ENCODE peak calls at places on chromosome 14, in ten cellular contexts. One of them, this sample, is unnamed.

GRCh38 chr14:89384023-89384422 is 33.0 kb downstream of the FOXN3 start:
- DNase-seq in A549: no peak
- DNase-seq in GM20000: peak
- DNase-seq in left ventricle myocardium inferior: no peak
- DNase-seq in brain microvascular endothelial cell: no peak
- DNase-seq in heart right ventricle: no peak
- DNase-seq in tibial artery: no peak
- DNase-seq in endothelial cell: no peak
- DNase-seq in activated B cell treated with CpG ODN at 0.5 μM for 24 hours: peak
- DNase-seq in MCF 10A: no peak
- DNase-seq in this sample: no peak

GRCh38 chr14:27506272-27506671 is 908.4 kb upstream of the NOVA1 start:
- DNase-seq in A549: no peak
- DNase-seq in GM20000: no peak
- DNase-seq in left ventricle myocardium inferior: no peak
- DNase-seq in brain microvascular endothelial cell: no peak
- DNase-seq in heart right ventricle: no peak
- DNase-seq in tibial artery: no peak
- DNase-seq in endothelial cell: no peak
- DNase-seq in activated B cell treated with CpG ODN at 0.5 μM for 24 hours: no peak
- DNase-seq in MCF 10A: no peak
- DNase-seq in this sample: no peak

GRCh38 chr14:90644882-90645281 is 171.3 kb downstream of the TTC7B start:
- DNase-seq in A549: no peak
- DNase-seq in GM20000: no peak
- DNase-seq in left ventricle myocardium inferior: peak
- DNase-seq in brain microvascular endothelial cell: no peak
- DNase-seq in heart right ventricle: no peak
- DNase-seq in tibial artery: no peak
- DNase-seq in endothelial cell: no peak
- DNase-seq in activated B cell treated with CpG ODN at 0.5 μM for 24 hours: no peak
- DNase-seq in MCF 10A: peak
- DNase-seq in this sample: no peak

GRCh38 chr14:75982724-75983358 is 1.0 kb upstream of the TGFB3 start:
- DNase-seq in A549: peak
- DNase-seq in GM20000: no peak
- DNase-seq in left ventricle myocardium inferior: peak
- DNase-seq in brain microvascular endothelial cell: peak
- DNase-seq in heart right ventricle: peak
- DNase-seq in tibial artery: peak
- DNase-seq in endothelial cell: no peak
- DNase-seq in activated B cell treated with CpG ODN at 0.5 μM for 24 hours: no peak
- DNase-seq in MCF 10A: peak
- DNase-seq in this sample: peak

GRCh38 chr14:80926706-80927384 is 14.7 kb downstream of the CEP128 start:
- DNase-seq in A549: no peak
- DNase-seq in GM20000: no peak
- DNase-seq in left ventricle myocardium inferior: no peak
- DNase-seq in brain microvascular endothelial cell: peak
- DNase-seq in heart right ventricle: peak
- DNase-seq in tibial artery: no peak
- DNase-seq in endothelial cell: no peak
- DNase-seq in activated B cell treated with CpG ODN at 0.5 μM for 24 hours: no peak
- DNase-seq in MCF 10A: no peak
- DNase-seq in this sample: no peak

GRCh38 chr14:104433401-104434213 is 146.0 kb upstream of the C14orf180 start:
- DNase-seq in A549: no peak
- DNase-seq in GM20000: peak
- DNase-seq in left ventricle myocardium inferior: no peak
- DNase-seq in brain microvascular endothelial cell: no peak
- DNase-seq in heart right ventricle: no peak
- DNase-seq in tibial artery: peak
- DNase-seq in endothelial cell: no peak
- DNase-seq in activated B cell treated with CpG ODN at 0.5 μM for 24 hours: no peak
- DNase-seq in MCF 10A: no peak
- DNase-seq in this sample: no peak

GRCh38 chr14:28382460-28383220 is 383.9 kb upstream of the FOXG1 start:
- DNase-seq in A549: peak
- DNase-seq in GM20000: no peak
- DNase-seq in left ventricle myocardium inferior: no peak
- DNase-seq in brain microvascular endothelial cell: peak
- DNase-seq in heart right ventricle: no peak
- DNase-seq in tibial artery: no peak
- DNase-seq in endothelial cell: no peak
- DNase-seq in activated B cell treated with CpG ODN at 0.5 μM for 24 hours: no peak
- DNase-seq in MCF 10A: peak
- DNase-seq in this sample: peak

GRCh38 chr14:97977711-97978261 is 1180.6 kb downstream of the VRK1 start:
- DNase-seq in A549: no peak
- DNase-seq in GM20000: no peak
- DNase-seq in left ventricle myocardium inferior: peak
- DNase-seq in brain microvascular endothelial cell: no peak
- DNase-seq in heart right ventricle: peak
- DNase-seq in tibial artery: peak
- DNase-seq in endothelial cell: no peak
- DNase-seq in activated B cell treated with CpG ODN at 0.5 μM for 24 hours: no peak
- DNase-seq in MCF 10A: peak
- DNase-seq in this sample: peak

DNA sequence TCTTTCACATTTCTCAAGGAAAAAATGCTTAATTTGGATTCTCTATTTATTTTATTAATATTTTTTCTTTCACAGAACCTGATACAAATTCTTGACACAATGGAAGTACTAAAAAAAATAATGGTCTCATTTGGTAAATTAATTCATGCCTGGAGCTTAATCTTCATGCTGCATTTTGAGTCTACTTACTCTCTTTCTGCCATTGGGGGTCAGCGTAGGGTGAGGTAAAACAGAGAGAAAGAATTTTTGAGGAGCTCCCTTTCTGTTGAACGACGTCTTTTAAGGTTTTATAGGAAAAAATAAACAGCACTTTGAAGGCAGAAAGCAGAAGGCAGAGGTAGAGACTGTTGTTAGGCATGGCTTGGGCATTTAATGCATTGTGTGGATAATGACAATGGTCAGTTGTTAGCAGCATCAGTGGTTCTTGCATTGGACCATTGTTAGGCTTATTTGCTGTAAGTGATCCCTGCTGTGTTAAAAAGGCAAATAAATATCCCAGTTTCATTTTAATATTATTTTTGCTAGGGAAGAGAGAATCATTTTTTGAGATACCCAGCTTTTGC is 557.2 kb upstream of the STXBP6 start:
- DNase-seq in A549: no peak
- DNase-seq in GM20000: no peak
- DNase-seq in left ventricle myocardium inferior: no peak
- DNase-seq in brain microvascular endothelial cell: no peak
- DNase-seq in heart right ventricle: no peak
- DNase-seq in tibial artery: no peak
- DNase-seq in endothelial cell: no peak
- DNase-seq in activated B cell treated with CpG ODN at 0.5 μM for 24 hours: no peak
- DNase-seq in MCF 10A: no peak
- DNase-seq in this sample: no peak
- TF ChIP-seq CTCF in A549: no peak
- TF ChIP-seq CTCF in GM20000: no peak
- TF ChIP-seq CTCF in left ventricle myocardium inferior: no peak
- TF ChIP-seq CTCF in brain microvascular endothelial cell: no peak
- TF ChIP-seq CTCF in heart right ventricle: no peak
- TF ChIP-seq CTCF in tibial artery: no peak
- TF ChIP-seq CTCF in endothelial cell: no peak
- TF ChIP-seq CTCF in activated B cell treated with CpG ODN at 0.5 μM for 24 hours: no peak
- TF ChIP-seq CTCF in MCF 10A: no peak
- TF ChIP-seq CTCF in this sample: no peak

GRCh38 chr14:61860294-61860918 is 98.2 kb downstream of the SNAPC1 start:
- DNase-seq in A549: peak
- DNase-seq in GM20000: peak
- DNase-seq in left ventricle myocardium inferior: peak
- DNase-seq in brain microvascular endothelial cell: peak
- DNase-seq in heart right ventricle: peak
- DNase-seq in tibial artery: no peak
- DNase-seq in endothelial cell: peak
- DNase-seq in activated B cell treated with CpG ODN at 0.5 μM for 24 hours: peak
- DNase-seq in MCF 10A: peak
- DNase-seq in this sample: peak
- TF ChIP-seq CTCF in A549: peak
- TF ChIP-seq CTCF in GM20000: peak
- TF ChIP-seq CTCF in left ventricle myocardium inferior: peak
- TF ChIP-seq CTCF in brain microvascular endothelial cell: peak
- TF ChIP-seq CTCF in heart right ventricle: peak
- TF ChIP-seq CTCF in tibial artery: peak
- TF ChIP-seq CTCF in endothelial cell: peak
- TF ChIP-seq CTCF in activated B cell treated with CpG ODN at 0.5 μM for 24 hours: peak
- TF ChIP-seq CTCF in MCF 10A: peak
- TF ChIP-seq CTCF in this sample: peak

GRCh38 chr14:92692822-92693226 is 55.6 kb downstream of the LGMN start:
- DNase-seq in A549: peak
- DNase-seq in GM20000: no peak
- DNase-seq in left ventricle myocardium inferior: peak
- DNase-seq in brain microvascular endothelial cell: no peak
- DNase-seq in heart right ventricle: peak
- DNase-seq in tibial artery: peak
- DNase-seq in endothelial cell: no peak
- DNase-seq in activated B cell treated with CpG ODN at 0.5 μM for 24 hours: no peak
- DNase-seq in MCF 10A: peak
- DNase-seq in this sample: no peak

GRCh38 chr14:92686763-92687427 is 61.5 kb downstream of the LGMN start:
- DNase-seq in A549: peak
- DNase-seq in GM20000: peak
- DNase-seq in left ventricle myocardium inferior: peak
- DNase-seq in brain microvascular endothelial cell: peak
- DNase-seq in heart right ventricle: peak
- DNase-seq in tibial artery: peak
- DNase-seq in endothelial cell: peak
- DNase-seq in activated B cell treated with CpG ODN at 0.5 μM for 24 hours: peak
- DNase-seq in MCF 10A: peak
- DNase-seq in this sample: peak

GRCh38 chr14:92688434-92689375 is 59.7 kb downstream of the LGMN start:
- DNase-seq in A549: no peak
- DNase-seq in GM20000: no peak
- DNase-seq in left ventricle myocardium inferior: no peak
- DNase-seq in brain microvascular endothelial cell: no peak
- DNase-seq in heart right ventricle: no peak
- DNase-seq in tibial artery: no peak
- DNase-seq in endothelial cell: no peak
- DNase-seq in activated B cell treated with CpG ODN at 0.5 μM for 24 hours: no peak
- DNase-seq in MCF 10A: no peak
- DNase-seq in this sample: no peak

GRCh38 chr14:92687681-92688433 is 60.6 kb downstream of the LGMN start:
- DNase-seq in A549: no peak
- DNase-seq in GM20000: peak
- DNase-seq in left ventricle myocardium inferior: no peak
- DNase-seq in brain microvascular endothelial cell: no peak
- DNase-seq in heart right ventricle: peak
- DNase-seq in tibial artery: peak
- DNase-seq in endothelial cell: peak
- DNase-seq in activated B cell treated with CpG ODN at 0.5 μM for 24 hours: no peak
- DNase-seq in MCF 10A: no peak
- DNase-seq in this sample: no peak

GRCh38 chr14:92690171-92691011 is 58.0 kb downstream of the LGMN start:
- DNase-seq in A549: peak
- DNase-seq in GM20000: peak
- DNase-seq in left ventricle myocardium inferior: no peak
- DNase-seq in brain microvascular endothelial cell: peak
- DNase-seq in heart right ventricle: peak
- DNase-seq in tibial artery: no peak
- DNase-seq in endothelial cell: peak
- DNase-seq in activated B cell treated with CpG ODN at 0.5 μM for 24 hours: no peak
- DNase-seq in MCF 10A: peak
- DNase-seq in this sample: peak
- TF ChIP-seq CTCF in A549: peak
- TF ChIP-seq CTCF in GM20000: peak
- TF ChIP-seq CTCF in left ventricle myocardium inferior: peak
- TF ChIP-seq CTCF in brain microvascular endothelial cell: peak
- TF ChIP-seq CTCF in heart right ventricle: peak
- TF ChIP-seq CTCF in tibial artery: no peak
- TF ChIP-seq CTCF in endothelial cell: peak
- TF ChIP-seq CTCF in activated B cell treated with CpG ODN at 0.5 μM for 24 hours: no peak
- TF ChIP-seq CTCF in MCF 10A: peak
- TF ChIP-seq CTCF in this sample: peak

GRCh38 chr14:70789961-70790360 is 19.4 kb downstream of the MAP3K9 start:
- DNase-seq in A549: no peak
- DNase-seq in GM20000: no peak
- DNase-seq in left ventricle myocardium inferior: no peak
- DNase-seq in brain microvascular endothelial cell: no peak
- DNase-seq in heart right ventricle: no peak
- DNase-seq in tibial artery: no peak
- DNase-seq in endothelial cell: no peak
- DNase-seq in activated B cell treated with CpG ODN at 0.5 μM for 24 hours: no peak
- DNase-seq in MCF 10A: no peak
- DNase-seq in this sample: no peak

GRCh38 chr14:70792939-70793338 is 16.4 kb downstream of the MAP3K9 start:
- DNase-seq in A549: no peak
- DNase-seq in GM20000: no peak
- DNase-seq in left ventricle myocardium inferior: no peak
- DNase-seq in brain microvascular endothelial cell: no peak
- DNase-seq in heart right ventricle: no peak
- DNase-seq in tibial artery: no peak
- DNase-seq in endothelial cell: no peak
- DNase-seq in activated B cell treated with CpG ODN at 0.5 μM for 24 hours: no peak
- DNase-seq in MCF 10A: no peak
- DNase-seq in this sample: no peak

GRCh38 chr14:70789361-70789760 is 20.0 kb downstream of the MAP3K9 start:
- DNase-seq in A549: no peak
- DNase-seq in GM20000: no peak
- DNase-seq in left ventricle myocardium inferior: no peak
- DNase-seq in brain microvascular endothelial cell: peak
- DNase-seq in heart right ventricle: no peak
- DNase-seq in tibial artery: no peak
- DNase-seq in endothelial cell: no peak
- DNase-seq in activated B cell treated with CpG ODN at 0.5 μM for 24 hours: no peak
- DNase-seq in MCF 10A: peak
- DNase-seq in this sample: no peak

GRCh38 chr14:70793637-70794036 is 15.7 kb downstream of the MAP3K9 start:
- DNase-seq in A549: no peak
- DNase-seq in GM20000: no peak
- DNase-seq in left ventricle myocardium inferior: no peak
- DNase-seq in brain microvascular endothelial cell: no peak
- DNase-seq in heart right ventricle: no peak
- DNase-seq in tibial artery: no peak
- DNase-seq in endothelial cell: no peak
- DNase-seq in activated B cell treated with CpG ODN at 0.5 μM for 24 hours: no peak
- DNase-seq in MCF 10A: no peak
- DNase-seq in this sample: no peak

GRCh38 chr14:70791971-70792370 is 17.3 kb downstream of the MAP3K9 start:
- DNase-seq in A549: no peak
- DNase-seq in GM20000: no peak
- DNase-seq in left ventricle myocardium inferior: no peak
- DNase-seq in brain microvascular endothelial cell: no peak
- DNase-seq in heart right ventricle: no peak
- DNase-seq in tibial artery: no peak
- DNase-seq in endothelial cell: no peak
- DNase-seq in activated B cell treated with CpG ODN at 0.5 μM for 24 hours: no peak
- DNase-seq in MCF 10A: no peak
- DNase-seq in this sample: no peak
- TF ChIP-seq CTCF in A549: no peak
- TF ChIP-seq CTCF in GM20000: no peak
- TF ChIP-seq CTCF in left ventricle myocardium inferior: no peak
- TF ChIP-seq CTCF in brain microvascular endothelial cell: no peak
- TF ChIP-seq CTCF in heart right ventricle: no peak
- TF ChIP-seq CTCF in tibial artery: no peak
- TF ChIP-seq CTCF in endothelial cell: no peak
- TF ChIP-seq CTCF in activated B cell treated with CpG ODN at 0.5 μM for 24 hours: no peak
- TF ChIP-seq CTCF in MCF 10A: no peak
- TF ChIP-seq CTCF in this sample: no peak